ENCODE peak calls at places on chromosomes 1 and 21, in ten cellular contexts. E is stimulated activated naive CD8-positive, alpha-beta T cell treated with anti-CD3 and anti-CD28 coated beads, Interleukin-15, Interleukin-2, amounts not matched to agents 100 U/mL and 50 U/mL, for 24 hours; B is A549; C is aorta; A is left cardiac atrium; H is activated naive CD8-positive, alpha-beta T cell treated with anti-CD3 and anti-CD28 coated beads, Interleukin-2, amount 50 U/mL, for 24 hours; O is SK-N-SH treated with all-trans-retinoic acid at 6 μM for 48 hours; S is sciatic nerve; L is activated CD8-positive, alpha-beta memory T cell treated with anti-CD3 and anti-CD28 coated beads, Interleukin-2, amount 10 ng/mL, durations not matched to agents 7 days and 5 days; J is gastroesophageal sphincter. D is an unnamed sample.

GRCh38 chr1:173433927-173434326 is 43.2 kb upstream of the PRDX6 start:
- ATAC-seq in E (no peak), B (no peak), C (no peak), A (no peak), H (no peak), O (no peak), S (no peak), L (no peak), J (no peak), D (no peak)

GRCh38 chr1:2128189-2128901 is 66.2 kb downstream of the FAAP20 start:
- ATAC-seq in E (no peak), B (no peak), C (no peak), A (no peak), H (no peak), O (no peak), S (no peak), L (no peak), J (no peak), D (no peak)

GRCh38 chr1:155209373-155209721 is 852 bp downstream of the MTX1 start:
- ATAC-seq in E (no peak), B (no peak), C (no peak), A (no peak), H (no peak), O (no peak), S (no peak), L (no peak), J (no peak), D (no peak)

GRCh38 chr1:9689971-9690381 is 38.4 kb downstream of the PIK3CD start:
- ATAC-seq in E (no peak), B (peak; percentile 30), C (peak; percentile 44), A (peak; percentile 26), H (no peak), O (no peak), S (peak; percentile 29), L (no peak), J (peak; percentile 40), D (peak; percentile 19)

GRCh38 chr1:176878750-176879536 is 285.6 kb downstream of the ASTN1 start:
- ATAC-seq in E (no peak), B (peak; percentile 55), C (no peak), A (no peak), H (no peak), O (no peak), S (no peak), L (no peak), J (no peak), D (no peak)

GRCh38 chr1:219498666-219499065 is 114.2 kb downstream of the ZC3H11B start:
- ATAC-seq in E (no peak), B (no peak), C (peak; percentile 57), A (no peak), H (no peak), O (no peak), S (peak; percentile 91), L (no peak), J (peak; percentile 54), D (no peak)

GRCh38 chr1:154857441-154858215 is 12.5 kb downstream of the KCNN3 start:
- ATAC-seq in E (peak; percentile 42), B (no peak), C (no peak), A (no peak), H (peak; percentile 42), O (no peak), S (no peak), L (peak; percentile 42), J (no peak), D (no peak)

GRCh38 chr1:212225416-212225815 is 59.8 kb upstream of the PPP2R5A start:
- ATAC-seq in E (peak; percentile 73), B (no peak), C (no peak), A (no peak), H (peak; percentile 69), O (no peak), S (peak; percentile 59), L (peak; percentile 82), J (no peak), D (no peak)

GRCh38 chr1:93661829-93662474 is 19.7 kb downstream of the BCAR3 start:
- ATAC-seq in E (no peak), B (peak; percentile 32), C (peak; percentile 61), A (no peak), H (no peak), O (peak; percentile 56), S (peak; percentile 15), L (no peak), J (peak; percentile 72), D (no peak)

GRCh38 chr1:214310010-214310409 is 29.1 kb downstream of the SMYD2 start:
- ATAC-seq in E (no peak), B (no peak), C (no peak), A (peak; percentile 45), H (no peak), O (no peak), S (no peak), L (no peak), J (no peak), D (no peak)

GRCh38 chr21:46091631-46092025 is 6.3 kb upstream of the COL6A2 start:
- ATAC-seq in E (no peak), B (no peak), C (no peak), A (no peak), H (no peak), O (no peak), S (no peak), L (no peak), J (no peak), D (no peak)

GRCh38 chr1:235426680-235427079 is 59.5 kb downstream of the TBCE start:
- ATAC-seq in E (no peak), B (no peak), C (no peak), A (no peak), H (no peak), O (no peak), S (no peak), L (no peak), J (no peak), D (no peak)

GRCh38 chr1:147753084-147753483 is 7.3 kb downstream of the GJA5 start:
- ATAC-seq in E (no peak), B (no peak), C (peak; percentile 40), A (no peak), H (no peak), O (no peak), S (no peak), L (no peak), J (no peak), D (no peak)

GRCh38 chr1:119006406-119007279 is 18.5 kb upstream of the TBX15 start:
- ATAC-seq in E (no peak), B (peak; percentile 61), C (no peak), A (no peak), H (no peak), O (no peak), S (no peak), L (no peak), J (no peak), D (no peak)

GRCh38 chr1:97467445-97467844 is 453.4 kb downstream of the DPYD start:
- ATAC-seq in E (no peak), B (no peak), C (no peak), A (no peak), H (no peak), O (no peak), S (no peak), L (no peak), J (no peak), D (no peak)

GRCh38 chr1:15472595-15472994 is 3.3 kb upstream of the CELA2B start:
- ATAC-seq in E (no peak), B (no peak), C (no peak), A (no peak), H (no peak), O (no peak), S (no peak), L (no peak), J (no peak), D (no peak)

GRCh38 chr1:203153989-203154821 is 21.4 kb downstream of the MYBPH start:
- ATAC-seq in E (no peak), B (no peak), C (no peak), A (peak; percentile 11), H (no peak), O (peak; percentile 44), S (peak; percentile 34), L (no peak), J (no peak), D (peak; percentile 81)

GRCh38 chr1:200354243-200354642 is 55.6 kb downstream of the ZNF281 start:
- ATAC-seq in E (peak; percentile 69), B (no peak), C (no peak), A (no peak), H (peak; percentile 37), O (no peak), S (no peak), L (peak; percentile 82), J (no peak), D (no peak)

GRCh38 chr1:32035119-32035518 is 21.5 kb downstream of the KHDRBS1 start:
- ATAC-seq in E (no peak), B (no peak), C (no peak), A (no peak), H (no peak), O (no peak), S (no peak), L (no peak), J (no peak), D (no peak)

GRCh38 chr1:10857689-10858088 is 61.2 kb upstream of the CASZ1 start:
- ATAC-seq in E (no peak), B (no peak), C (no peak), A (peak; percentile 53), H (no peak), O (no peak), S (no peak), L (no peak), J (no peak), D (no peak)

GRCh38 chr1:209576392-209576791 is 7.1 kb upstream of the CAMK1G start:
- ATAC-seq in E (no peak), B (peak; percentile 39), C (no peak), A (no peak), H (peak; percentile 35), O (peak; percentile 48), S (no peak), L (no peak), J (no peak), D (no peak)

GRCh38 chr1:95021794-95022193 is 51.0 kb downstream of the ALG14 start:
- ATAC-seq in E (no peak), B (no peak), C (peak; percentile 38), A (no peak), H (no peak), O (no peak), S (peak; percentile 75), L (no peak), J (peak; percentile 14), D (no peak)

GRCh38 chr1:42736571-42737200 is 3.4 kb downstream of the CLDN19 start:
- ATAC-seq in E (no peak), B (no peak), C (no peak), A (no peak), H (no peak), O (no peak), S (no peak), L (no peak), J (no peak), D (no peak)

GRCh38 chr1:38243106-38243505 is 196.5 kb upstream of the POU3F1 start:
- ATAC-seq in E (no peak), B (no peak), C (no peak), A (no peak), H (no peak), O (no peak), S (no peak), L (no peak), J (no peak), D (peak; percentile 54)

GRCh38 chr21:35995522-35996088 is 64.7 kb downstream of the SETD4 start:
- ATAC-seq in E (peak; percentile 53), B (no peak), C (no peak), A (no peak), H (peak; percentile 53), O (no peak), S (no peak), L (no peak), J (no peak), D (no peak)

GRCh38 chr1:187943606-187944403 is 1115.1 kb downstream of the PLA2G4A start:
- ATAC-seq in E (no peak), B (no peak), C (no peak), A (no peak), H (no peak), O (no peak), S (no peak), L (no peak), J (no peak), D (no peak)

GRCh38 chr1:151891515-151891914 is 17.8 kb downstream of the THEM4 start:
- ATAC-seq in E (no peak), B (no peak), C (no peak), A (no peak), H (no peak), O (no peak), S (no peak), L (no peak), J (no peak), D (no peak)

GRCh38 chr1:22204989-22205913 is 62.4 kb upstream of the WNT4 start:
- ATAC-seq in E (no peak), B (peak; percentile 34), C (no peak), A (peak; percentile 54), H (no peak), O (peak; percentile 56), S (peak; percentile 48), L (no peak), J (no peak), D (peak; percentile 27)

D was measured in esophagus mucosa.